ENCODE peak calls at places on chromosome X, in nine cellular contexts. K is progenitor cell of endocrine pancreas; L is occipital lobe; V is adipocyte; H is activated CD4-positive, alpha-beta T cell treated with anti-CD3 and anti-CD28 coated beads for 36 hours; F is AG10803; M is stimulated activated CD4-positive, alpha-beta T cell treated with anti-CD3 and anti-CD28 coated beads, Interleukin-4, amount 100 ng/mL, for 4 hours; G is uterus; P is pancreas. U is an unnamed sample.
A peak's percentile ranks its signal among the peaks of the same experiment; 100 is the strongest.

GRCh38 chrX:103669745-103670144 is 16.8 kb downstream of the MORF4L2 start:
- DNase-seq in K (no peak), L (no peak), V (no peak), H (no peak), F (no peak), M (no peak), G (no peak), P (no peak), U (no peak)

GRCh38 chrX:40459576-40460158 is 121.1 kb upstream of the ATP6AP2 start:
- DNase-seq in K (no peak), L (peak; percentile 3), V (no peak), H (no peak), F (no peak), M (no peak), G (no peak), P (no peak), U (no peak)

GRCh38 chrX:48883729-48884128 is 13.8 kb downstream of the TIMM17B start:
- DNase-seq in K (no peak), L (no peak), V (no peak), H (no peak), F (no peak), M (no peak), G (no peak), P (no peak), U (no peak)

GRCh38 chrX:79440336-79440735 is 73.2 kb upstream of the ITM2A start:
- DNase-seq in K (no peak), L (no peak), V (no peak), H (no peak), F (no peak), M (no peak), G (no peak), P (no peak), U (no peak)

GRCh38 chrX:103276581-103277002 is at the start of gene TCEAL5:
- DNase-seq in K (no peak), L (peak; percentile 42), V (no peak), H (no peak), F (no peak), M (no peak), G (peak; percentile 53), P (no peak), U (peak; percentile 46)

GRCh38 chrX:104270916-104271512 is 16.3 kb upstream of the ESX1 start:
- DNase-seq in K (no peak), L (peak; percentile 21), V (peak; percentile 64), H (peak; percentile 59), F (peak; percentile 12), M (no peak), G (peak; percentile 19), P (peak; percentile 24), U (peak; percentile 72)

GRCh38 chrX:31236231-31236630 is 164.4 kb upstream of the FTHL17 start:
- DNase-seq in K (no peak), L (no peak), V (no peak), H (no peak), F (no peak), M (no peak), G (no peak), P (no peak), U (no peak)

GRCh38 chrX:24260827-24261550 is 52.9 kb downstream of the SUPT20HL2 start:
- DNase-seq in K (no peak), L (no peak), V (no peak), H (peak; percentile 62), F (peak; percentile 70), M (peak; percentile 25), G (peak; percentile 43), P (no peak), U (no peak)

GRCh38 chrX:18931972-18932371 is 51.9 kb downstream of the PHKA2 start:
- DNase-seq in K (no peak), L (no peak), V (peak; percentile 35), H (peak; percentile 6), F (peak; percentile 14), M (no peak), G (no peak), P (no peak), U (no peak)

GRCh38 chrX:1554469-1555210 is 17.7 kb upstream of the P2RY8 start:
- DNase-seq in K (no peak), L (no peak), V (no peak), H (peak; percentile 27), F (no peak), M (peak; percentile 39), G (no peak), P (no peak), U (no peak)

GRCh38 chrX:6898371-6898770 is 249.1 kb upstream of the STS start:
- DNase-seq in K (no peak), L (no peak), V (no peak), H (no peak), F (no peak), M (no peak), G (no peak), P (no peak), U (no peak)

GRCh38 chrX:47885501-47885900 is 48.8 kb downstream of the ZNF81 start:
- DNase-seq in K (no peak), L (no peak), V (no peak), H (no peak), F (no peak), M (no peak), G (no peak), P (no peak), U (no peak)

GRCh38 chrX:136781180-136781797 is 557 bp upstream of the ARHGEF6 start:
- DNase-seq in K (no peak), L (no peak), V (peak; percentile 39), H (no peak), F (peak; percentile 64), M (no peak), G (no peak), P (no peak), U (no peak)

GRCh38 chrX:74536142-74537010 is 78.0 kb downstream of the RLIM start:
- DNase-seq in K (peak; percentile 45), L (peak; percentile 62), V (peak; percentile 73), H (peak; percentile 51), F (peak; percentile 73), M (no peak), G (peak; percentile 90), P (peak; percentile 66), U (peak; percentile 71)

GRCh38 chrX:883588-883987 is 253.0 kb downstream of the SHOX start:
- DNase-seq in K (no peak), L (no peak), V (no peak), H (no peak), F (no peak), M (no peak), G (no peak), P (no peak), U (no peak)